ENCODE peak calls at places on chromosomes 12 and 14, in ten cellular contexts. W is mammary epithelial cell, G is tibial nerve, Y is AG10803, B is fibroblast of villous mesenchyme, Z is PC-9, I is fibroblast of lung, S is pancreas, T is astrocyte of the spinal cord, V is spleen. U is an unnamed sample.

GRCh38 chr12:3002636-3003035 is 43.4 kb downstream of the TEAD4 start:
- DNase-seq in B (no peak), T (no peak), I (no peak), Y (no peak), W (no peak), S (no peak), V (no peak), Z (no peak), G (no peak), U (no peak)

GRCh38 chr14:93092606-93093556 is 22.8 kb downstream of the ITPK1 start:
- DNase-seq in S (no peak), G (no peak), V (no peak), I (no peak), B (no peak), T (no peak), Z (no peak), Y (no peak), W (peak; percentile 45), U (no peak)

GRCh38 chr12:123634142-123634561 is 523 bp downstream of the GTF2H3 start:
- DNase-seq in I (no peak), W (no peak), S (peak; percentile 7), G (no peak), Z (no peak), B (no peak), V (no peak), T (no peak), Y (no peak), U (no peak)

GRCh38 chr14:67359319-67359774 is 257 bp downstream of the ATP6V1D start:
- DNase-seq in S (no peak), B (peak; percentile 63), V (peak; percentile 89), G (no peak), T (no peak), Z (peak; percentile 50), Y (peak; percentile 64), W (no peak), I (peak; percentile 69), U (peak; percentile 71)

GRCh38 chr12:92234533-92234932 is 88.9 kb upstream of the BTG1 start:
- DNase-seq in G (no peak), W (no peak), I (no peak), S (no peak), Y (no peak), V (no peak), T (peak; percentile 17), B (no peak), Z (no peak), U (no peak)

GRCh38 chr14:69480136-69480535 is 4.4 kb upstream of the PLEKHD1 start:
- DNase-seq in W (no peak), T (no peak), B (no peak), I (no peak), G (no peak), Z (no peak), S (no peak), Y (no peak), V (no peak), U (no peak)

GRCh38 chr12:84767079-84767478 is 145.5 kb downstream of the SLC6A15 start:
- DNase-seq in S (no peak), Y (no peak), W (no peak), T (no peak), Z (no peak), V (no peak), I (no peak), B (no peak), G (no peak), U (no peak)

GRCh38 chr12:131775124-131775903 is 52.9 kb upstream of the MMP17 start:
- DNase-seq in G (no peak), S (no peak), V (no peak), B (no peak), T (peak; percentile 4), Y (no peak), I (peak; percentile 52), Z (no peak), W (peak; percentile 58), U (no peak)

DNA sequence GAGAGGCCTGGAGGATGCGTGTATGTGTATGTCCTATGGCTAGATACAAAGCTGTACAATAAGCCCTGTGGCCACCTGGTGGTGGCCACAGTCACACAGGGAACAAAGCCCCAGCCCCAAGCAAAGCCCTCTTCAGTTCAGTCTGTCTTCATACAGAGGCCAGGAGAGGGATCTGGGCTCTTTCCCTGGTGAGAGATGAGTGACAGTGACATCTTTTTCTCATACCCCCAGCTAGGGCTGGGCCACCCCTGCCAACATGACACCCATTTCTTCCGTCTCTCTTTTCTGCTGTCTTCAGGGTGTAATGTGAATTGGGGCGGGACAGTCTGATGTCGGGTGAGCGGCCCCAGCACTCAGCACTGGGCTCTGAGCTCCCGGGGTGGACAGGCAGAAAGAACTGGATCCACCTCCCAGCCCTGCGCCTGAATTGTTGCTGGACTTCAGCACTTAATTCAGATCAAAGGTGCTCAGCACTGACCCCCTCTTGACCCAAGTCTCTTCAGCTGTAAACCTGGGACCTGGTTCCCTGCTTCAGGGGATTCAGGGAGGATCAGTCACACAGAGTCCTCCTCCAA is 59.8 kb downstream of the SERPINA3 start:
- DNase-seq in Y (no peak), S (no peak), I (no peak), W (no peak), T (peak; percentile 36), B (no peak), V (no peak), Z (no peak), G (no peak), U (peak; percentile 27)
- TF ChIP-seq CTCF in Y (no peak), S (no peak), I (peak; percentile 28), W (no peak), T (peak; percentile 61), B (peak; percentile 3), V (no peak), Z (peak; percentile 42), G (peak; percentile 32), U (peak; percentile 23)

GRCh38 chr12:57475271-57476161 is 4.2 kb downstream of the ARHGAP9 start:
- DNase-seq in I (peak; percentile 26), S (no peak), W (no peak), Y (peak; percentile 28), V (peak; percentile 82), Z (no peak), T (no peak), G (no peak), B (peak; percentile 39), U (no peak)

GRCh38 chr12:57477710-57478681 is 1.7 kb downstream of the ARHGAP9 start:
- DNase-seq in I (peak; percentile 50), G (no peak), W (no peak), B (peak; percentile 55), T (no peak), Y (no peak), V (peak; percentile 84), S (no peak), Z (no peak), U (peak; percentile 60)

GRCh38 chr12:57474862-57475261 is 4.8 kb downstream of the ARHGAP9 start:
- DNase-seq in I (no peak), G (no peak), W (no peak), Y (no peak), B (no peak), V (peak; percentile 69), Z (no peak), S (no peak), T (no peak), U (no peak)

GRCh38 chr12:57476993-57477709 is 2.5 kb downstream of the ARHGAP9 start:
- DNase-seq in Y (no peak), I (no peak), S (no peak), B (no peak), Z (no peak), G (no peak), W (no peak), T (no peak), V (peak; percentile 87), U (no peak)

DNA sequence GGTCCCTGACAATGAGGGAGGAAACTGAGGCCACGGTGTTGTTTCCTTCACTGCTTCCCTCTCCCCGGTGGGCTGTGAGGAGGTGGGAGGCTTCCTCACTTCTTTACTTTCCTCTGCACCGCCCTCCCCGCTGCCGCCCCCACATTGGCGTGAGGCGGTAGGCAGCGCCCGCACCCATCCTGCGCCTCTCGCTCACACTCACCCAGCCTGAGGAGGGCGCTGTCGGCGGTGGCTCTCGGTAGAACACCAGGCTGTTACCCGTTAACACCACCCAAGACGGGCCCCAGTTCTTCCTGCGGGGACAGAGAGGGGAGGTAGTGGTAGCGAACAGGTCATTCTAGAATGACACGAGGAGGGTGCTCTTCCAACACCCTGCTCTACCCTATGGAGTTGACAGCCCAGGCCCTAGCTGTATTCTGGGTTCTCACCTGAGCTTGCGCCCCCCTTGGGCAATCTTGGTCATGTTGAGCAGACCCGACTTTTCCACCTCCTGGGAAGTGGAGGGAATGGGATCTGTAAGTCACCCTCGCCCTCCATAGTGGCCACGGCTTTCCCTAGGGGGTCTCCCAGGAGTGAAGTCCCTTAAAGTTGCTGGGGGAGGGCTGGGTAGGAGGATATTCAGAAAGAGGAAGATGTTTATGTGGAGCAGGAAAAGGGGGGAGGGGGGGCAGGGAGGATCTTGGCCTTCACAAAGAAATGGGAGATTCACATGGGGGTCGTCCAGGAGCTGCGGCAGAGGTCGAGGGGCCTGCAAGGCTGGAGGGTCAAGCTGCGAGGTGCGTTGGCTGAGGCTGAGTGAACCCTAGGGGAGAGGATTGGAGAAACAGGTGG is 3.3 kb downstream of the ARHGAP9 start:
- DNase-seq in Z (no peak), T (no peak), G (no peak), S (no peak), I (no peak), Y (no peak), V (peak; percentile 94), W (no peak), B (no peak), U (no peak)
- H3K4me3 ChIP-seq in Z (no peak overlapping the region), T (no peak overlapping the region), G (peak overlapping the region; percentile 51), S (peak overlapping the region; percentile 39), I (no peak overlapping the region), Y (no peak overlapping the region), V (peak overlapping the region; percentile 39), W (peak overlapping the region; percentile 15), B (no peak overlapping the region), U (no peak overlapping the region)

DNA sequence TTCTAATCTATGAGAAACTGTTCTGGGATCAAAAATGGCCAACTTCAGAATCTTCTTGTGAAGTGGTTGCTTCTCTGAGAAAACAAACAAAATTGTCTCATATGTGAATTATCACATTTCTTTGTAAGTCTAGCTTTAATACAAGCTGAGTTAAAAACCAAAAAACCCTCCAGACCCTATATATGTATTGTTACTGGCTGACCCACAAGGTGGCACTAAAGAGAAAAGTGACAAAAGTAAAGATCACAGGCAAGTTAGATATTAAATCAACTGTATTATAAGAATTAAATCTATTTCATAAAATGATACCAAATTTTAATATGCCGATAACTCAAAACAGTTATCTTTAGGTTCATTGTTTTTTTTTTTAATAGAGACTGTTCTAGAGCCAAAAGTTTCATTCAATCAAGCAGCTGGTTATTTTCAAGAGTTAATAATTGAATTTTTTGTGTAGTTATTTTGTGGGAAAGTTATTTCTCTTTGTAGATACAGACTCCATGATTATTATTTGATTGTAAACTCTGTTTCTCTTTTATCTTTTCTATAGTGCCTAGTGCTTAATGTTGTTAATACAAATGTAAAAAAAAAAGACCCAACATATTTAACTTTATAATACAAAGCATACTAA is 7.5 kb upstream of the TRHDE start:
- DNase-seq in G (no peak), V (no peak), T (peak; percentile 57), Z (no peak), I (no peak), S (no peak), W (no peak), Y (no peak), B (peak; percentile 29), U (peak; percentile 34)
- TF ChIP-seq CTCF in G (no peak), V (no peak), T (peak; percentile 64), Z (peak; percentile 69), I (peak; percentile 59), S (no peak), W (peak; percentile 57), Y (peak; percentile 54), B (peak; percentile 37), U (peak; percentile 34)

DNA sequence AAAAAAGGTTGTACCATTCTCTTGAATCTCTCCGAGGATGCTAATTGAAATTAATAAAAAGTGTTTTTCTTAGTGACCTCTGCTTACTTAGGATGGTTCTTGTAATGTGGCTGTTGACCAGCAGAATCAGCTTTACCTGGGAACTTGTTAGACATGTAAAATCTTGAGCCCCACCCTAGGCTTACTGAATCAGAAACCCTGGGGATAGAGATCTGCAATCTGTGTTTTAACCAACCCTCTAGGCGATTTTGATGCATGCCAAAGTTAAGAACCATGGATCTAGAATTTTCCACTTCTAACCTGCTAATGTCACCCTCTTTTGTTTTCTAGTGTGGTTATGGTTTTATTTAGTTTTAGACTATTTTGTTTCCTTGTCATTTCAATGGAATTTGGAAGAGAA is 6.4 kb downstream of the NUBPL start:
- DNase-seq in S (no peak), V (no peak), I (no peak), G (no peak), W (no peak), B (peak; percentile 4), Y (no peak), Z (no peak), T (no peak), U (no peak)
- H3K4me3 ChIP-seq in S (no peak overlapping the region), V (no peak overlapping the region), I (no peak overlapping the region), G (no peak overlapping the region), W (no peak overlapping the region), B (no peak overlapping the region), Y (no peak overlapping the region), Z (no peak overlapping the region), T (no peak overlapping the region), U (no peak overlapping the region)

U was measured in cardiac fibroblast.